ENCODE peak calls at places on chromosomes 4 and X, in ten cellular contexts. H is AG09309, J is astrocyte of the spinal cord, O is HL-60, G is choroid plexus epithelial cell, Z is fibroblast of pulmonary artery, K is sigmoid colon, M is foreskin fibroblast, W is upper lobe of right lung, A is upper lobe of left lung. P is an unnamed sample.

GRCh38 chr4:26787461-26788340 is 72.9 kb upstream of the STIM2 start:
- DNase-seq in H (no peak), J (peak; percentile 78), O (no peak), G (peak; percentile 66), Z (peak; percentile 59), K (no peak), M (peak; percentile 34), W (no peak), A (no peak), P (no peak)

GRCh38 chrX:11758400-11759171 is 549 bp downstream of the MSL3 start:
- DNase-seq in H (peak; percentile 20), J (peak; percentile 84), O (peak; percentile 54), G (peak; percentile 83), Z (peak; percentile 84), K (peak; percentile 94), M (peak; percentile 74), W (peak; percentile 94), A (peak; percentile 98), P (peak; percentile 45)

GRCh38 chrX:80808854-80809493 is 703 bp downstream of the BRWD3 start:
- DNase-seq in H (no peak), J (peak; percentile 7), O (no peak), G (peak; percentile 23), Z (no peak), K (peak; percentile 70), M (peak; percentile 1), W (peak; percentile 62), A (no peak), P (no peak)

GRCh38 chr4:159504634-159505033 is 401.8 kb downstream of the RAPGEF2 start:
- DNase-seq in H (no peak), J (peak; percentile 37), O (no peak), G (peak; percentile 67), Z (peak; percentile 59), K (no peak), M (no peak), W (no peak), A (no peak), P (no peak)

GRCh38 chr4:103673983-103674382 is 45.8 kb downstream of the TACR3 start:
- DNase-seq in H (no peak), J (peak; percentile 8), O (no peak), G (no peak), Z (no peak), K (no peak), M (no peak), W (no peak), A (no peak), P (no peak)

GRCh38 chrX:111133389-111133788 is 37.4 kb downstream of the PAK3 start:
- DNase-seq in H (no peak), J (no peak), O (no peak), G (no peak), Z (peak; percentile 0), K (no peak), M (no peak), W (no peak), A (no peak), P (no peak)

GRCh38 chrX:7067266-7067665 is 80.2 kb upstream of the STS start:
- DNase-seq in H (no peak), J (no peak), O (no peak), G (no peak), Z (no peak), K (no peak), M (no peak), W (no peak), A (no peak), P (no peak)

GRCh38 chrX:45697591-45697990 is 496.9 kb upstream of the DIPK2B start:
- DNase-seq in H (peak; percentile 40), J (peak; percentile 63), O (peak; percentile 6), G (peak; percentile 63), Z (peak; percentile 89), K (no peak), M (peak; percentile 89), W (no peak), A (no peak), P (no peak)

GRCh38 chr4:168509786-168510185 is 12.9 kb downstream of the PALLD start:
- DNase-seq in H (peak; percentile 86), J (no peak), O (peak; percentile 63), G (peak; percentile 93), Z (peak; percentile 63), K (no peak), M (peak; percentile 62), W (no peak), A (no peak), P (no peak)

GRCh38 chr4:17358236-17358635 is 153.7 kb downstream of the QDPR start:
- DNase-seq in H (no peak), J (no peak), O (no peak), G (no peak), Z (no peak), K (no peak), M (no peak), W (no peak), A (no peak), P (no peak)

GRCh38 chr4:65670331-65671031 is at the start of gene EPHA5:
- DNase-seq in H (peak; percentile 5), J (peak; percentile 96), O (no peak), G (peak; percentile 90), Z (peak; percentile 91), K (peak; percentile 78), M (peak; percentile 7), W (peak; percentile 72), A (peak; percentile 88), P (no peak)

GRCh38 chr4:72094054-72094780 is 62.4 kb downstream of the NPFFR2 start:
- DNase-seq in H (no peak), J (no peak), O (no peak), G (no peak), Z (no peak), K (no peak), M (no peak), W (peak; percentile 84), A (no peak), P (no peak)

GRCh38 chrX:154596290-154596929 is 11.5 kb downstream of the CTAG1A start:
- DNase-seq in H (peak; percentile 84), J (peak; percentile 77), O (no peak), G (peak; percentile 55), Z (peak; percentile 31), K (no peak), M (no peak), W (no peak), A (no peak), P (no peak)
- TF ChIP-seq CTCF in H (no peak), J (no peak), O (no peak), G (no peak), Z (no peak), K (no peak), M (no peak), W (no peak), A (no peak), P (no peak)

GRCh38 chr4:1753256-1753655 is 31.9 kb downstream of the TACC3 start:
- DNase-seq in H (no peak), J (no peak), O (no peak), G (no peak), Z (no peak), K (no peak), M (no peak), W (no peak), A (peak; percentile 78), P (no peak)

GRCh38 chr4:1751919-1752283 is 30.6 kb downstream of the TACC3 start:
- DNase-seq in H (no peak), J (no peak), O (no peak), G (no peak), Z (no peak), K (no peak), M (no peak), W (peak; percentile 82), A (peak; percentile 78), P (no peak)

GRCh38 chr4:1751155-1751918 is 30.0 kb downstream of the TACC3 start:
- DNase-seq in H (no peak), J (no peak), O (no peak), G (no peak), Z (no peak), K (no peak), M (no peak), W (no peak), A (peak; percentile 83), P (no peak)

GRCh38 chr4:1753692-1754311 is 32.5 kb downstream of the TACC3 start:
- DNase-seq in H (no peak), J (no peak), O (no peak), G (no peak), Z (no peak), K (no peak), M (no peak), W (no peak), A (peak; percentile 81), P (no peak)

GRCh38 chr4:1752284-1753041 is 31.1 kb downstream of the TACC3 start:
- DNase-seq in H (no peak), J (no peak), O (peak; percentile 32), G (peak; percentile 17), Z (peak; percentile 27), K (no peak), M (no peak), W (peak; percentile 78), A (peak; percentile 86), P (no peak)
- TF ChIP-seq CTCF in H (no peak), J (no peak), O (no peak), G (no peak), Z (no peak), K (no peak), M (no peak), W (no peak), A (no peak), P (no peak)

GRCh38 chr4:180962268-180962667 is 1280.9 kb upstream of the TENM3 start:
- DNase-seq in H (no peak), J (no peak), O (no peak), G (no peak), Z (no peak), K (no peak), M (no peak), W (no peak), A (no peak), P (no peak)

DNA sequence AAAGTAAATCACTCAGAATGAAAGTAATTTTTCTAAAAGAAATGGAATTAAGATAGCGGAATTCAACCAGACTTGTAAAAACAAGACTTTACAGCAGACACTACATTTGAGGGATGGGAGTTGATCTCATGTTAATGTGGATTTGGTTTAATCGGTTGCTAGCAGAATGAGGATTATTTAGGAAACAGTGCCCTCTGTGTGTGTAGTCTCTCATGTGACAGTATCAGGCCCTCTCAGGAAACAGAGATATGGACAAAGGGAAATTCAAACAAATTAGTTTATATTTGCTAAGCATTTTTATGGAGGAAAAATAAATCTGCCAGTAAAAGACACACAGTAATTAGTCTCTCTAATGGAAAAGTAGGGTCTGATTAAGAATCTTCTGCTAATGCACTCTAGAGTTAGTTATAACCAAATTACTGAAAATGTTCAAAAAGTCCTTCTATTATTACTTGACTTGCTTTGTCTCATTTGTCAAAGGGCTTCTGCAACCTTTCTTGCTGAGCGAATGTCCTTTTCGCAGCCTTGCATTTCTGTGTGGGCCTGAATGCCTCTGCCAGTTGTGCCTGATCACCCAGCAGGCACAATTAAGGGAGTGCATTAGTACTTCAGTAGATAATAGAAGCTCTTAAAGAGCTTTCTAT is 1282.3 kb upstream of the TENM3 start:
- DNase-seq in H (no peak), J (no peak), O (no peak), G (no peak), Z (no peak), K (no peak), M (no peak), W (no peak), A (no peak), P (no peak)
- TF ChIP-seq CTCF in H (peak; percentile 39), J (peak; percentile 13), O (no peak), G (no peak), Z (no peak), K (no peak), M (peak; percentile 7), W (no peak), A (no peak), P (no peak)

DNA sequence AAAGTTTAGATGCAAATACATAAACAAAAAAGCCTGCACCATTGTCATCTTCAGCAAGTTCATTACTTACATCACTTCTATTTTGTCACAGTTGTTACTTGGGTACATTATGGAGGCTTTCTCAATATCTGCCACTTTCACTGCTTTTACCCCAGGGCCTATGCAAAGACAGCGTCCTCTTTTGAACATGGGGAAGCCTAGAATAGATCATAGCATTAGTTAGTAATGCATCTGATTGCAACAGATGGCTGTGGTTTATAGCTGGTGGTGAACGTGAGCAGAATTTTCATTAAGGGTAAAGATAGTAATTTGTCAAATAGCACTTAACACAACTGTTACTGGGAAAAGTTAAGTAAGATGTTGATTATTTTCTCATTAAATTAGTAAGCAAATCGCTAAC is 724 bp downstream of the CXCL11 start:
- DNase-seq in H (no peak), J (no peak), O (peak; percentile 77), G (no peak), Z (no peak), K (no peak), M (no peak), W (no peak), A (no peak), P (no peak)
- TF ChIP-seq CTCF in H (no peak), J (no peak), O (no peak), G (no peak), Z (no peak), K (no peak), M (no peak), W (no peak), A (no peak), P (no peak)

P was measured in omental fat pad.